ENCODE peak calls at places on chromosomes 6 and 20, in seven cellular contexts. W is stimulated activated CD4-positive, alpha-beta T cell treated with anti-CD3 and anti-CD28 coated beads, Interleukin-15, amount 100 ng/mL, for 1 hour; Y is activated CD4-positive, alpha-beta memory T cell treated with anti-CD3 and anti-CD28 coated beads for 36 hours; E is heart left ventricle; G is LoVo; X is hypothalamus; D is GM10248. Z is an unnamed sample.

GRCh38 chr6:14129572-14129971 is 12.0 kb downstream of the CD83 start:
- DNase-seq in G (no peak), Y (peak; percentile 33), E (no peak), X (peak; percentile 59), W (no peak), D (peak; percentile 51), Z (peak; percentile 40)

GRCh38 chr6:89350281-89351037 is 2.1 kb downstream of the UBE2J1 start:
- DNase-seq in Y (no peak), W (no peak), E (no peak), G (no peak), X (no peak), D (peak; percentile 48), Z (no peak)

GRCh38 chr6:26330835-26331808 is 33.9 kb upstream of the BTN3A2 start:
- DNase-seq in X (no peak), G (peak; percentile 65), Y (peak; percentile 71), W (no peak), E (no peak), D (peak; percentile 57), Z (no peak)

GRCh38 chr6:139290787-139291294 is 957 bp downstream of the TXLNB start:
- DNase-seq in G (no peak), E (no peak), W (no peak), Y (peak; percentile 34), D (peak; percentile 81), X (no peak), Z (no peak)

GRCh38 chr20:55580475-55580874 is 424.8 kb downstream of the CBLN4 start:
- DNase-seq in Y (no peak), W (no peak), X (no peak), D (no peak), E (no peak), G (no peak), Z (no peak)

GRCh38 chr6:112691289-112691688 is 344.2 kb downstream of the RFPL4B start:
- DNase-seq in G (peak; percentile 46), D (no peak), X (no peak), E (no peak), W (no peak), Y (no peak), Z (no peak)

GRCh38 chr6:56241106-56241812 is 6.1 kb downstream of the COL21A1 start:
- DNase-seq in Y (no peak), G (no peak), D (no peak), E (no peak), W (no peak), X (no peak), Z (no peak)

GRCh38 chr20:15139522-15139921 is 802.1 kb upstream of the FLRT3 start:
- DNase-seq in X (no peak), W (no peak), Y (no peak), E (no peak), D (no peak), G (no peak), Z (no peak)

GRCh38 chr6:158879180-158879579 is 60.0 kb upstream of the EZR start:
- DNase-seq in D (no peak), W (no peak), E (no peak), Y (peak; percentile 91), G (no peak), X (no peak), Z (no peak)

GRCh38 chr20:44231193-44231592 is 15.9 kb upstream of the GDAP1L1 start:
- DNase-seq in E (no peak), W (no peak), Y (no peak), G (no peak), X (no peak), D (no peak), Z (no peak)

GRCh38 chr6:79277109-79277508 is 42.6 kb upstream of the HMGN3 start:
- DNase-seq in X (no peak), W (no peak), G (no peak), E (no peak), Y (no peak), D (no peak), Z (no peak)

GRCh38 chr6:113350521-113350920 is 506.6 kb upstream of the MARCKS start:
- DNase-seq in X (no peak), G (no peak), D (no peak), W (no peak), Y (no peak), E (no peak), Z (no peak)

GRCh38 chr6:47157653-47158219 is 115.6 kb upstream of the ADGRF1 start:
- DNase-seq in Y (no peak), E (no peak), G (no peak), W (no peak), D (no peak), X (no peak), Z (no peak)

Z was measured in right cardiac atrium.